ENCODE peak calls at places on chromosomes 5 and 9, in seven cellular contexts. S is neural crest cell, I is tibial nerve, E is MCF 10A, X is endothelial cell, U is A549, A is Calu3. P is an unnamed sample.

GRCh38 chr5:6450235-6450860 is 1.7 kb downstream of the UBE2QL1 start:
- DNase-seq in S (no peak), I (no peak), E (no peak), X (no peak), U (no peak), A (no peak), P (no peak)

GRCh38 chr9:38130724-38131123 is 61.7 kb upstream of the SHB start:
- DNase-seq in S (no peak), I (no peak), E (no peak), X (no peak), U (no peak), A (no peak), P (no peak)

GRCh38 chr5:142280066-142281011 is 44.5 kb downstream of the SPRY4 start:
- DNase-seq in S (peak; percentile 53), I (no peak), E (no peak), X (peak; percentile 68), U (no peak), A (no peak), P (no peak)

GRCh38 chr9:4553951-4554381 is 63.7 kb downstream of the SLC1A1 start:
- DNase-seq in S (no peak), I (no peak), E (no peak), X (no peak), U (no peak), A (no peak), P (peak; percentile 31)

GRCh38 chr5:131538177-131538593 is 96.8 kb downstream of the RAPGEF6 start:
- DNase-seq in S (no peak), I (no peak), E (peak; percentile 93), X (no peak), U (peak; percentile 40), A (no peak), P (no peak)

GRCh38 chr9:23245067-23245466 is 581.0 kb downstream of the ELAVL2 start:
- DNase-seq in S (no peak), I (no peak), E (no peak), X (no peak), U (no peak), A (no peak), P (no peak)

GRCh38 chr5:97839338-97840081 is 656.5 kb upstream of the RIOK2 start:
- DNase-seq in S (no peak), I (no peak), E (peak; percentile 31), X (no peak), U (no peak), A (no peak), P (no peak)

GRCh38 chr9:116435706-116436105 is 251.4 kb upstream of the TRIM32 start:
- DNase-seq in S (no peak), I (no peak), E (no peak), X (no peak), U (no peak), A (no peak), P (no peak)

GRCh38 chr5:135203593-135204036 is 169.6 kb upstream of the PITX1 start:
- DNase-seq in S (no peak), I (no peak), E (peak; percentile 69), X (no peak), U (peak; percentile 48), A (no peak), P (no peak)

GRCh38 chr5:116032094-116032517 is at the start of gene ARL14EPL:
- DNase-seq in S (no peak), I (peak; percentile 17), E (peak; percentile 88), X (no peak), U (peak; percentile 76), A (peak; percentile 83), P (peak; percentile 55)

GRCh38 chr5:124599048-124599973 is 147.1 kb downstream of the ZNF608 start:
- DNase-seq in S (no peak), I (no peak), E (peak; percentile 45), X (no peak), U (peak; percentile 83), A (peak; percentile 67), P (no peak)

GRCh38 chr5:115324021-115324420 is 27.6 kb upstream of the CCDC112 start:
- DNase-seq in S (no peak), I (no peak), E (no peak), X (no peak), U (no peak), A (no peak), P (no peak)

GRCh38 chr9:78236511-78236950 is 656 bp downstream of the CEP78 start:
- DNase-seq in S (no peak), I (no peak), E (no peak), X (no peak), U (peak; percentile 31), A (no peak), P (no peak)

GRCh38 chr9:137592767-137593166 is 2.5 kb upstream of the ZMYND19 start:
- DNase-seq in S (no peak), I (no peak), E (no peak), X (no peak), U (no peak), A (no peak), P (no peak)

GRCh38 chr5:90747693-90748092 is 189.1 kb downstream of the ADGRV1 start:
- DNase-seq in S (no peak), I (no peak), E (no peak), X (no peak), U (no peak), A (no peak), P (no peak)

GRCh38 chr5:130164966-130165365 is 260.7 kb downstream of the CHSY3 start:
- DNase-seq in S (no peak), I (no peak), E (peak; percentile 86), X (no peak), U (peak; percentile 10), A (no peak), P (no peak)

GRCh38 chr5:112933105-112933504 is 11.1 kb upstream of the REEP5 start:
- DNase-seq in S (no peak), I (no peak), E (no peak), X (no peak), U (no peak), A (no peak), P (no peak)

GRCh38 chr5:73280821-73281746 is 108.1 kb downstream of the TMEM174 start:
- DNase-seq in S (no peak), I (peak; percentile 82), E (peak; percentile 96), X (no peak), U (peak; percentile 43), A (peak; percentile 77), P (no peak)

GRCh38 chr5:135386886-135387628 is 12.0 kb downstream of the MACROH2A1 start:
- DNase-seq in S (no peak), I (peak; percentile 59), E (peak; percentile 100), X (no peak), U (peak; percentile 88), A (peak; percentile 80), P (peak; percentile 71)

GRCh38 chr5:88834108-88834462 is 48.9 kb downstream of the MEF2C start:
- DNase-seq in S (no peak), I (no peak), E (no peak), X (no peak), U (no peak), A (no peak), P (no peak)

GRCh38 chr5:139646111-139646510 is 2.0 kb upstream of the CXXC5 start:
- DNase-seq in S (no peak), I (no peak), E (no peak), X (no peak), U (no peak), A (no peak), P (no peak)

GRCh38 chr9:130936285-130937117 is 2.5 kb downstream of the FIBCD1 start:
- DNase-seq in S (peak; percentile 28), I (no peak), E (peak; percentile 41), X (no peak), U (peak; percentile 83), A (peak; percentile 31), P (no peak)

GRCh38 chr9:90100014-90100413 is 495.2 kb downstream of the GADD45G start:
- DNase-seq in S (no peak), I (no peak), E (peak; percentile 4), X (no peak), U (no peak), A (no peak), P (no peak)

GRCh38 chr5:137582218-137582617 is 83.1 kb upstream of the SPOCK1 start:
- DNase-seq in S (no peak), I (peak; percentile 20), E (peak; percentile 51), X (no peak), U (no peak), A (no peak), P (no peak)

GRCh38 chr9:132516301-132516700 is 66.1 kb upstream of the BARHL1 start:
- DNase-seq in S (no peak), I (no peak), E (no peak), X (no peak), U (no peak), A (no peak), P (no peak)

GRCh38 chr9:87883990-87884389 is 1.3 kb downstream of the SPATA31E1 start:
- DNase-seq in S (no peak), I (no peak), E (no peak), X (peak; percentile 38), U (peak; percentile 18), A (peak; percentile 10), P (no peak)
- TF ChIP-seq CTCF in S (no peak), I (no peak), E (peak; percentile 11), X (no peak), U (peak; percentile 15), A (no peak), P (no peak)

DNA sequence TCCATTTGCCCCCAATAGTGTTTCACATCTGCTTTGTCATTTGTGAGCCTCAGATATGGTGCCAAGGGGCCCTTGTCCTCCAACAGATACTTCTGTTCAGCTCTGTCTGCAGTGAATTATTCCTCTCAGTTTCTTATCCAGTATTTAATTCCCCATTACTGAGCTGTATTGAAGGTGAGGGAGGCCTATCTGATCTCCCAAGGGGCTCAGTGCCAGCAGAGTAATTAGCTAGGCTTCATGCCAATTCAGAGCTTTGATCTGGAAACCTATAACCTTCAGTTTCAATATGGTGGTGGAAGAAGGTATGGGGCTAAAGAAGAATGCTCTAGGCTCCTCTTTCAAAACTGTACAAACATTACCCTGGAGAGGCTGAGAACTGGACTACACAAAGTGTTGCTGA is 397.6 kb downstream of the TLE4 start:
- DNase-seq in S (no peak), I (no peak), E (no peak), X (no peak), U (no peak), A (no peak), P (no peak)
- TF ChIP-seq CTCF in S (no peak), I (no peak), E (no peak), X (no peak), U (no peak), A (no peak), P (no peak)

GRCh38 chr5:218457-219289 is 553 bp downstream of the SDHA start:
- DNase-seq in S (peak; percentile 23), I (no peak), E (peak; percentile 46), X (peak; percentile 41), U (peak; percentile 33), A (peak; percentile 38), P (no peak)
- TF ChIP-seq CTCF in S (peak; percentile 15), I (no peak), E (no peak), X (no peak), U (no peak), A (no peak), P (no peak)

DNA sequence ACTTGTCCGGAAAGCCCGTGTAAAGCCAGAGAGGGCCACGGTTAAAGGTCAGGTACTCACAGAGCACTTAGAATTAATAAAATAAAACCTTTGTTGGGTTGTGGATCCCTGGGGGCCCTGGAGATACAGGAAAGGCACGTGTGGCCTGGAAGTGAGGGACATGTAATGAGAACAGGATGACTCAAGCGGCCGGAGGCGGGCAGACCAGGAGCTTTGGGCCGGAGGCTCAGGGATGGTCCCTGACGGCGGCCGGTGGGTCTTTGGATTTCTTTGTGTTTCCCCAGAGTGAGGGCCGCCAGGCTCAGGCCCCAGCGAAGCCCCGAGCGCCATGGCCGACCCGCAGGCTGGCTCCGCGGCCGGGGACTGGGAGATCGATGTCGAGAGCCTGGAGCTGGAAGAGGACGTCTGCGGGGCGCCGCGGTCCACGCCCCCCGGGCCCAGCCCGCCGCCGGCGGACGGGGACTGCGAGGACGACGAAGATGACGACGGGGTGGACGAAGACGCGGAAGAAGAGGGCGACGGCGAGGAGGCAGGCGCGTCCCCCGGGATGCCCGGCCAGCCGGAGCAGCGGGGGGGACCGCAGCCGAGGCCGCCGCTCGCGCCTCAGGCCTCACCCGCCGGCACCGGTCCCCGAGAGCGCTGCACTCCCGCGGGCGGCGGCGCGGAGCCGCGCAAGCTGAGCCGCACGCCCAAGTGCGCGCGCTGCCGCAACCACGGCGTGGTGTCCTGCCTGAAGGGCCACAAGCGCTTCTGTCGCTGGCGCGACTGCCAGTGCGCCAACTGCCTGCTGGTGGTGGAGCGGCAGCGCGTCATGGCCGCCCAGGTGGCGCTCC is 1.3 kb downstream of the DMRT2 start:
- DNase-seq in S (peak; percentile 41), I (peak; percentile 42), E (no peak), X (peak; percentile 57), U (peak; percentile 65), A (no peak), P (no peak)
- TF ChIP-seq CTCF in S (peak; percentile 56), I (no peak), E (no peak), X (no peak), U (peak; percentile 45), A (no peak), P (no peak)

P was measured in AG09319.